ENCODE peak calls at places on chromosomes 2 and 18, in four cellular contexts. K is AG04449; M is CD8-positive, alpha-beta T cell; Q is breast epithelium. Y is an unnamed sample.
A peak's percentile ranks its signal among the peaks of the same experiment; 100 is the strongest.

GRCh38 chr2:158973111-158973510 is 4.7 kb downstream of the TANC1 start:
- DNase-seq in K (no peak), M (no peak), Q (no peak), Y (peak; percentile 88)

GRCh38 chr2:75559633-75560021 is 1.1 kb downstream of the EVA1A start:
- DNase-seq in Q (no peak), M (no peak), K (no peak), Y (no peak)

GRCh38 chr2:159124441-159124911 is 156.0 kb downstream of the TANC1 start:
- DNase-seq in Q (no peak), K (no peak), M (peak; percentile 14), Y (peak; percentile 97)

GRCh38 chr18:21345851-21346250 is 103.8 kb downstream of the GREB1L start:
- DNase-seq in Q (no peak), M (no peak), K (no peak), Y (peak; percentile 67)

GRCh38 chr18:68494802-68495560 is 219.9 kb downstream of the TMX3 start:
- DNase-seq in M (no peak), K (peak; percentile 70), Q (no peak), Y (peak; percentile 35)

GRCh38 chr18:8367217-8367988 is 241.8 kb upstream of the RAB12 start:
- DNase-seq in M (no peak), K (no peak), Q (no peak), Y (peak; percentile 30)

GRCh38 chr2:176583530-176584101 is 314.4 kb downstream of the MTX2 start:
- DNase-seq in M (no peak), Q (no peak), K (no peak), Y (peak; percentile 62)

GRCh38 chr2:108169982-108170625 is 69.7 kb upstream of the SULT1C3 start:
- DNase-seq in Q (no peak), K (no peak), M (no peak), Y (peak; percentile 43)

GRCh38 chr18:48875942-48876511 is 74.7 kb downstream of the SMAD7 start:
- DNase-seq in Q (no peak), K (no peak), M (no peak), Y (no peak)
- TF ChIP-seq CTCF in Q (no peak), K (no peak), M (no peak), Y (no peak)

DNA sequence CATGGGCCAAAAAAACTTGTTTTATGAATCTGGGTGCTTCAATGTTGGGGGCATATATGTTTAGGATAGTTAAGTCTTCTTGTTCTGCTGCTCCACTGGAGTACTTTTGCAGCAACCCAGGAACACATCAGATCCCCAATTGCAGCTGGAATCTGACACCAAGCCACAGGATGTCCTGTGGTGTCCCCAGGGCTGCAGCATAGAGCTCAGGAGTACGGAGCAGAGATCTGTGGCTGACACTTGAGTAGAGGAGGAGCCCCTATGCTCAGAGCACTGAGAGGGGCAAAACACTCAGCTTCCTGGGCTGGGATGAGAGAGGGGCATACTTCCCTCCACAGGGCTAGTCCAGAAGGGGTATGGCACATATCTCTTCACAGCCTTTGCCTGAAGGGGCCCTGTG is 138.9 kb upstream of the ERBB4 start:
- DNase-seq in Q (no peak), M (no peak), K (no peak), Y (no peak)
- H3K4me3 ChIP-seq in Q (no peak overlapping the region), M (no peak overlapping the region), K (no peak overlapping the region), Y (no peak overlapping the region)

GRCh38 chr18:47932170-47932569 is 1.7 kb upstream of the SMAD2 start:
- DNase-seq in K (no peak), Q (no peak), M (no peak), Y (no peak)
- TF ChIP-seq CTCF in K (no peak), Q (no peak), M (no peak), Y (no peak)

GRCh38 chr2:63007813-63008458 is 42.7 kb upstream of the OTX1 start:
- DNase-seq in M (no peak), Q (no peak), K (no peak), Y (no peak)

GRCh38 chr2:63012541-63012940 is 38.1 kb upstream of the OTX1 start:
- DNase-seq in Q (no peak), K (peak; percentile 40), M (no peak), Y (no peak)

GRCh38 chr2:63008838-63009237 is 41.8 kb upstream of the OTX1 start:
- DNase-seq in M (no peak), Q (no peak), K (no peak), Y (no peak)

GRCh38 chr2:63013448-63013847 is 37.2 kb upstream of the OTX1 start:
- DNase-seq in M (no peak), K (no peak), Q (no peak), Y (no peak)

GRCh38 chr2:63009490-63009889 is 41.1 kb upstream of the OTX1 start:
- DNase-seq in Q (no peak), K (no peak), M (no peak), Y (no peak)
- H3K4me3 ChIP-seq in Q (no peak overlapping the region), K (no peak overlapping the region), M (no peak overlapping the region), Y (no peak overlapping the region)

GRCh38 chr2:234747032-234747431 is 204.8 kb upstream of the SH3BP4 start:
- DNase-seq in K (no peak), Q (no peak), M (no peak), Y (no peak)

GRCh38 chr2:234754126-234754525 is 197.7 kb upstream of the SH3BP4 start:
- DNase-seq in Q (no peak), K (no peak), M (no peak), Y (peak; percentile 23)

GRCh38 chr2:234747833-234748559 is 203.8 kb upstream of the SH3BP4 start:
- DNase-seq in K (no peak), M (no peak), Q (no peak), Y (no peak)

GRCh38 chr2:234753701-234754100 is 198.1 kb upstream of the SH3BP4 start:
- DNase-seq in Q (no peak), M (no peak), K (no peak), Y (no peak)

DNA sequence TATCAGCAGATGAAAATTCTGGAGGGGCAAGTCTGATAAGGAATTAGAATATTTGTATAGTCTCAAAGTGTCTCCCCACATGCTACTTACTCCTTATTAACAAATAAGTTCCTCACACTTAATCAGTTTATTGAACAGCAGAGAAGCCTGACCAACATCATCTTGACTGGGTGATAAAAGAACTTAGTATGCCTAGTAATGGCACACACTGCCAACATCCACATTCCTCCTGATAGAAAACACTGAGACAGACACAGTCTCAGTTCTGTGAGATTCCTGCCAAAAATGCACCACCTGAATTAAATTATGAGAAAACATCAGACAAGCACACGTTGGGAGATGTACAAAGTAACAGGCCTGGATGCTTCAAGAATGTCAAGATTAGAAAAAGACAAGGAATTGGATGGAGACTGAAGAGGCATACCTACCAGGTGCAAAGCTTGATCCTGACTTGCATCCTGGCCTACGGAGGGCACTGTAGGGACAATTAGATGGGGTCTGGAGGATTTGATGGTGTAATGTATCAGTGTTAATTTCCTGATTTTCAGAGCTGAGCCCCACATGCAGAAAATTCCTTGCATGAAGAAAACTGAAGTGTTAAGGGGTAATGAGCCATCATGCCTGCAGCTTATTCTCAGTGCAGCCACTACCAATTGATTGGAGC is 200.4 kb upstream of the SH3BP4 start:
- DNase-seq in Q (no peak), K (no peak), M (no peak), Y (no peak)
- TF ChIP-seq CTCF in Q (no peak), K (no peak), M (no peak), Y (no peak)

DNA sequence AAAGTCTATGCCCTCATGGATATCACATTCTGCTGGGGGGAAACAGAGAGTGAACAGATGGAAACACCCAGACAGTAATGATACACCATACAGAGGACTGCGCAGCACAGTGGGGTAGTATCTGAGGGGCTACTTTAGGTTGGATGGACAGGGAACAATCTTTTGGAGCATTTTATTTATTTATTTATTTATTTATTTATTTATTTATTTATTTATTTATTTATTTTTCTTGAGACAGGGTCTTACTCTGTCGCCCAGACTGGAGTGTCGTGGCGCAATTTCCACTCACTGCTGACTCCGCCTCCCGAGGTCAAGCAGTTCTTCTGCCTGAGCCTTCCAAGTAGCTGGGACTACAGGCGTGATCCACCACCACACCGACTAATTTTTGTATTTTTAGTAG is 89.2 kb downstream of the TGOLN2 start:
- DNase-seq in K (no peak), Q (no peak), M (no peak), Y (no peak)
- H3K4me3 ChIP-seq in K (no peak overlapping the region), Q (no peak overlapping the region), M (no peak overlapping the region), Y (no peak overlapping the region)

GRCh38 chr2:85635636-85636035 is 19.6 kb downstream of the USP39 start:
- DNase-seq in K (no peak), M (no peak), Q (no peak), Y (no peak)
- TF ChIP-seq CTCF in K (no peak), M (no peak), Q (no peak), Y (no peak)

GRCh38 chr2:187271825-187272224 is 176.2 kb downstream of the CALCRL start:
- DNase-seq in K (no peak), M (no peak), Q (no peak), Y (no peak)
- H3K4me3 ChIP-seq in K (no peak overlapping the region), M (no peak overlapping the region), Q (no peak overlapping the region), Y (no peak overlapping the region)

DNA sequence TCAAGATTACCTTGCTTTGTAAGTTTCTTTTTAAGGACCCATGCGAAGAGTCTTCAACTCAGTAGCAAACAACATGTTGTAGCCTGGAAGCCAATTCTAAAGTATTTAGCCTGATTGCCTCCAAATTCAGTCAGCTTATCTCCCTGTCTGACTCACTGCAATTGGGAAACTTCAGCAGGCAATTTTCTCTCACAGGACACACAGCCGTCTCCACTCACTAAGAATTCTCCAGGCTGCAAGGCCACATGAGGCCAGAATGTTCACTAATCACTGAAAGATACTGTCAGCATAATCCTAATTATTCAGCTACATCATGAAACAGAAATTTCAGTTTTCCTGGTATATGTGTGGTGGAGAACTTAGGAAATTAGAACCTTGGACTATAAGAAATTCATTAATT is 78.1 kb upstream of the PDE1A start:
- DNase-seq in M (no peak), K (peak; percentile 49), Q (no peak), Y (peak; percentile 42)
- TF ChIP-seq CTCF in M (no peak), K (no peak), Q (no peak), Y (no peak)

Y was measured in epithelial cell of esophagus.